ENCODE peak calls at places on chromosomes 16 and 17, in ten cellular contexts. H is HT1080; A is renal cortical epithelial cell; Z is A549; G is NCI-H1105; X is anterior cingulate cortex; D is activated CD4-positive, CD25-positive, alpha-beta regulatory T cell treated with anti-CD3 and anti-CD28 coated beads, Interleukin-2, amount 50 U/mL, for 16 hours; L is GM04503; R is HuH-7; S is AG20443. W is an unnamed sample.

GRCh38 chr17:17062866-17063265 is 20.6 kb downstream of the MPRIP start:
- DNase-seq in Z (no peak), R (no peak), L (no peak), A (no peak), S (no peak), D (no peak), H (no peak), G (no peak), X (no peak), W (no peak)

GRCh38 chr17:20925091-20925490 is 117.7 kb downstream of the USP22 start:
- DNase-seq in R (no peak), H (no peak), L (no peak), A (no peak), X (no peak), Z (no peak), S (no peak), G (no peak), D (no peak), W (no peak)

GRCh38 chr17:77364941-77365583 is 224.3 kb downstream of the SEC14L1 start:
- DNase-seq in S (no peak), A (no peak), Z (no peak), X (no peak), L (no peak), G (no peak), R (no peak), D (no peak), H (no peak), W (no peak)

GRCh38 chr17:50014471-50015088 is 19.6 kb upstream of the DLX3 start:
- DNase-seq in L (no peak), X (no peak), Z (no peak), A (no peak), G (no peak), H (no peak), R (no peak), D (no peak), S (no peak), W (no peak)

GRCh38 chr16:49589721-49590120 is 216.1 kb downstream of the C16orf78 start:
- DNase-seq in G (no peak), H (no peak), A (no peak), R (no peak), D (no peak), L (no peak), X (no peak), Z (no peak), S (no peak), W (no peak)

GRCh38 chr16:72837846-72838661 is 209.9 kb downstream of the ZFHX3 start:
- DNase-seq in A (no peak), R (no peak), S (no peak), Z (no peak), H (no peak), D (no peak), L (no peak), X (no peak), G (no peak), W (no peak)

GRCh38 chr16:84314814-84315213 is 20.1 kb downstream of the WFDC1 start:
- DNase-seq in H (no peak), S (no peak), A (no peak), X (no peak), R (no peak), Z (no peak), D (no peak), L (no peak), G (no peak), W (no peak)

GRCh38 chr17:29140051-29140582 is 40.1 kb downstream of the MYO18A start:
- DNase-seq in S (peak), H (peak), Z (no peak), L (no peak), A (peak), D (peak), X (no peak), R (no peak), G (no peak), W (no peak)

GRCh38 chr17:70869402-70870085 is 700.2 kb downstream of the KCNJ2 start:
- DNase-seq in X (no peak), L (no peak), Z (no peak), S (no peak), R (no peak), G (peak), H (no peak), A (no peak), D (no peak), W (no peak)

GRCh38 chr16:77660311-77660710 is 62.0 kb upstream of the NUDT7 start:
- DNase-seq in A (peak), R (peak), X (no peak), G (peak), Z (peak), S (peak), D (no peak), H (peak), L (no peak), W (peak)

GRCh38 chr17:65231662-65232335 is 94.6 kb downstream of the RGS9 start:
- DNase-seq in R (peak), X (no peak), A (peak), H (peak), Z (peak), S (peak), L (peak), D (peak), G (peak), W (peak)

GRCh38 chr16:73214825-73215481 is 167.0 kb upstream of the ZFHX3 start:
- DNase-seq in X (no peak), R (no peak), D (no peak), A (no peak), H (no peak), S (peak), L (peak), Z (no peak), G (no peak), W (no peak)

GRCh38 chr17:39591958-39592954 is 15.5 kb downstream of the NEUROD2 start:
- DNase-seq in A (peak), R (peak), H (peak), X (no peak), L (no peak), Z (no peak), D (no peak), G (peak), S (peak), W (peak)

GRCh38 chr17:72402727-72403210 is 281.9 kb downstream of the SOX9 start:
- DNase-seq in L (no peak), X (no peak), Z (no peak), D (no peak), S (no peak), R (no peak), H (no peak), A (no peak), G (no peak), W (no peak)

GRCh38 chr17:73194514-73195222 is 1.8 kb downstream of the COG1 start:
- DNase-seq in D (no peak), L (no peak), Z (no peak), R (no peak), X (no peak), G (no peak), S (peak), A (peak), H (no peak), W (no peak)

GRCh38 chr17:40025991-40026815 is 11.0 kb downstream of the CSF3 start:
- DNase-seq in R (no peak), G (no peak), D (no peak), X (no peak), S (peak), Z (no peak), L (no peak), H (no peak), A (no peak), W (no peak)